ENCODE peak calls at places on chromosomes 6 and 20, in nine cellular contexts. One of them, this sample, is unnamed.

GRCh38 chr20:37479275-37479674 is 41.8 kb upstream of the NNAT start:
- DNase-seq in BJ: no peak
- DNase-seq in lower lobe of right lung: no peak
- DNase-seq in pancreas: no peak
- DNase-seq in HCT116: no peak
- DNase-seq in right lobe of liver: no peak
- DNase-seq in ovary: no peak
- DNase-seq in mucosa of descending colon: no peak
- DNase-seq in fibroblast of lung: no peak
- DNase-seq in this sample: no peak

GRCh38 chr6:146246028-146246427 is 217.2 kb downstream of the GRM1 start:
- DNase-seq in HCT116: no peak
- DNase-seq in fibroblast of lung: no peak
- DNase-seq in lower lobe of right lung: no peak
- DNase-seq in BJ: no peak
- DNase-seq in pancreas: no peak
- DNase-seq in ovary: no peak
- DNase-seq in mucosa of descending colon: no peak
- DNase-seq in right lobe of liver: no peak
- DNase-seq in this sample: no peak

GRCh38 chr6:164569503-164569902 is 739.9 kb downstream of the C6orf118 start:
- DNase-seq in BJ: no peak
- DNase-seq in right lobe of liver: no peak
- DNase-seq in pancreas: no peak
- DNase-seq in fibroblast of lung: no peak
- DNase-seq in HCT116: no peak
- DNase-seq in lower lobe of right lung: no peak
- DNase-seq in mucosa of descending colon: no peak
- DNase-seq in ovary: no peak
- DNase-seq in this sample: no peak

GRCh38 chr20:63536241-63536977 is 767 bp downstream of the PTK6 start:
- DNase-seq in BJ: no peak
- DNase-seq in HCT116: no peak
- DNase-seq in lower lobe of right lung: no peak
- DNase-seq in fibroblast of lung: no peak
- DNase-seq in right lobe of liver: no peak
- DNase-seq in pancreas: peak
- DNase-seq in mucosa of descending colon: peak
- DNase-seq in ovary: no peak
- DNase-seq in this sample: peak

GRCh38 chr6:158321960-158322359 is 9.7 kb downstream of the TULP4 start:
- DNase-seq in ovary: no peak
- DNase-seq in fibroblast of lung: peak
- DNase-seq in right lobe of liver: no peak
- DNase-seq in HCT116: no peak
- DNase-seq in lower lobe of right lung: no peak
- DNase-seq in BJ: peak
- DNase-seq in mucosa of descending colon: no peak
- DNase-seq in pancreas: no peak
- DNase-seq in this sample: peak

GRCh38 chr6:138569554-138569953 is 70.3 kb upstream of the NHSL1 start:
- DNase-seq in ovary: no peak
- DNase-seq in pancreas: no peak
- DNase-seq in mucosa of descending colon: no peak
- DNase-seq in HCT116: no peak
- DNase-seq in BJ: no peak
- DNase-seq in right lobe of liver: no peak
- DNase-seq in fibroblast of lung: no peak
- DNase-seq in lower lobe of right lung: no peak
- DNase-seq in this sample: no peak

GRCh38 chr6:63430985-63431519 is 111.3 kb upstream of the LGSN start:
- DNase-seq in fibroblast of lung: no peak
- DNase-seq in right lobe of liver: no peak
- DNase-seq in ovary: no peak
- DNase-seq in pancreas: no peak
- DNase-seq in mucosa of descending colon: no peak
- DNase-seq in HCT116: no peak
- DNase-seq in BJ: no peak
- DNase-seq in lower lobe of right lung: no peak
- DNase-seq in this sample: no peak

GRCh38 chr6:19879663-19880062 is 42.5 kb downstream of the ID4 start:
- DNase-seq in HCT116: no peak
- DNase-seq in mucosa of descending colon: no peak
- DNase-seq in right lobe of liver: no peak
- DNase-seq in pancreas: no peak
- DNase-seq in fibroblast of lung: no peak
- DNase-seq in lower lobe of right lung: no peak
- DNase-seq in ovary: no peak
- DNase-seq in BJ: no peak
- DNase-seq in this sample: no peak

GRCh38 chr20:32763202-32763999 is 1.2 kb downstream of the DNMT3B start:
- DNase-seq in mucosa of descending colon: no peak
- DNase-seq in BJ: no peak
- DNase-seq in right lobe of liver: no peak
- DNase-seq in ovary: no peak
- DNase-seq in pancreas: peak
- DNase-seq in lower lobe of right lung: no peak
- DNase-seq in HCT116: no peak
- DNase-seq in fibroblast of lung: no peak
- DNase-seq in this sample: no peak

GRCh38 chr6:36755435-36756348 is 58.1 kb downstream of the RAB44 start:
- DNase-seq in BJ: no peak
- DNase-seq in HCT116: no peak
- DNase-seq in ovary: no peak
- DNase-seq in mucosa of descending colon: no peak
- DNase-seq in pancreas: no peak
- DNase-seq in fibroblast of lung: peak
- DNase-seq in right lobe of liver: no peak
- DNase-seq in lower lobe of right lung: no peak
- DNase-seq in this sample: peak

DNA sequence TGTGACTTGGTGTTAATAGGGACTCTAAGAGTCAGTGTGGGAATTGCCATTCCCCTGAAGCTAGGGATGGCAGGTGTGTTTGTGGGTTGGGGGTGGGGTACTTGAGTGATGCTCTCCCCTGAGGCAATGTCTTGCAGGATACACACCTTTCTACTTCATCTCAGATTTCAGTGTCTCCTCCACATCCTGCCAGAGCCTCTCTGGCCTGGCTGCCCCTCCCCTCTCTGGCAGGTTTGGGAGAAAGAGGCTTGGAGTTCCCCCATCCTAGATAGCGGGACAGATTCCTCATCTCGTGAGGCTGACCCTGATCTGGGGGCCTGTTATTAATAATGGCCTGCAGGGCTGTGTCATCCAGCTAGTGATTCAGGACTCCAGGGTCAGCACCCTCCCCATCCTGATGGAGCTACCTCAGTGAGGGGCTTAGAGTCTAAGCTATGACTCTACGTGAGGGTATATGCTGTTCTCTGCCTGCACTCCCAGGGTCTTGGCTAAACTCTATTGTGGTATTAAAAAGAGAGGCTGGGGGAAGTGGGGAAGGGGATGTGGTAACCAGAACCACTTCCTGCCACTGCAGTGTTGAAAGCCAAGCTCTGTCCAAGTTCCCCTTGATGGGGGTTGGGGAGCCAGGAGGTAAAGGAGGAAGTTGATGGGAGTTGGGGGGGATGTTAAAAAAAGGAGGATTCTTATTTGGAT is 3.7 kb upstream of the MMP9 start:
- DNase-seq in BJ: no peak
- DNase-seq in fibroblast of lung: no peak
- DNase-seq in HCT116: no peak
- DNase-seq in mucosa of descending colon: no peak
- DNase-seq in ovary: no peak
- DNase-seq in right lobe of liver: no peak
- DNase-seq in lower lobe of right lung: no peak
- DNase-seq in pancreas: no peak
- DNase-seq in this sample: no peak
- H3K4me3 ChIP-seq in BJ: no peak
- H3K4me3 ChIP-seq in fibroblast of lung: no peak
- H3K4me3 ChIP-seq in HCT116: no peak
- H3K4me3 ChIP-seq in mucosa of descending colon: no peak
- H3K4me3 ChIP-seq in ovary: no peak
- H3K4me3 ChIP-seq in right lobe of liver: no peak
- H3K4me3 ChIP-seq in lower lobe of right lung: no peak
- H3K4me3 ChIP-seq in pancreas: no peak
- H3K4me3 ChIP-seq in this sample: no peak

GRCh38 chr6:6503186-6503585 is 85.3 kb upstream of the LY86 start:
- DNase-seq in mucosa of descending colon: no peak
- DNase-seq in pancreas: no peak
- DNase-seq in right lobe of liver: no peak
- DNase-seq in HCT116: no peak
- DNase-seq in BJ: no peak
- DNase-seq in fibroblast of lung: no peak
- DNase-seq in ovary: no peak
- DNase-seq in lower lobe of right lung: no peak
- DNase-seq in this sample: no peak

GRCh38 chr6:6508603-6509002 is 79.9 kb upstream of the LY86 start:
- DNase-seq in HCT116: no peak
- DNase-seq in fibroblast of lung: no peak
- DNase-seq in ovary: no peak
- DNase-seq in lower lobe of right lung: no peak
- DNase-seq in BJ: no peak
- DNase-seq in right lobe of liver: no peak
- DNase-seq in pancreas: no peak
- DNase-seq in mucosa of descending colon: no peak
- DNase-seq in this sample: no peak

GRCh38 chr6:6509304-6509703 is 79.2 kb upstream of the LY86 start:
- DNase-seq in mucosa of descending colon: no peak
- DNase-seq in ovary: no peak
- DNase-seq in fibroblast of lung: no peak
- DNase-seq in right lobe of liver: no peak
- DNase-seq in lower lobe of right lung: no peak
- DNase-seq in HCT116: no peak
- DNase-seq in pancreas: no peak
- DNase-seq in BJ: no peak
- DNase-seq in this sample: no peak

DNA sequence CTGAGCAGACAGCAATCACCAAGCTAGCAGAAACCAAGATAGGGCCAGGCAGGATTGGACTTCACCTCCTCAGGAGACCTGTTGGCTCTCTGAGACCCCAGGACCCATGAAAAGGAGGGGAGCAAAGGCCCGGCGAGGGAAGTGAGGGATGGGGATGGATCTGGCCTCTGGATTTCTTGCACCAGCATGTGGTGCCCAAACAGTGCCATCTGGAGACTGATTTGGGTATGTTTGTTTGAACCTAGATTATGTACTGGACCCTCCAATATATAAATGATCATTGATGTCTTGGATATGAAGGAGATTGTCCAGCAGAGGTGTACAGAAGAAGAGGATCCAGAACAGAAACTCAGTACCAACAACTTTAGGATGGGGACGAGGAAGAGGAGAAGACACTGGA is 83.4 kb upstream of the LY86 start:
- DNase-seq in lower lobe of right lung: no peak
- DNase-seq in fibroblast of lung: no peak
- DNase-seq in pancreas: no peak
- DNase-seq in BJ: no peak
- DNase-seq in HCT116: no peak
- DNase-seq in ovary: no peak
- DNase-seq in right lobe of liver: no peak
- DNase-seq in mucosa of descending colon: no peak
- DNase-seq in this sample: no peak
- TF ChIP-seq CTCF in lower lobe of right lung: no peak
- TF ChIP-seq CTCF in fibroblast of lung: no peak
- TF ChIP-seq CTCF in pancreas: no peak
- TF ChIP-seq CTCF in BJ: no peak
- TF ChIP-seq CTCF in HCT116: no peak
- TF ChIP-seq CTCF in ovary: no peak
- TF ChIP-seq CTCF in right lobe of liver: no peak
- TF ChIP-seq CTCF in mucosa of descending colon: no peak
- TF ChIP-seq CTCF in this sample: no peak

GRCh38 chr6:132089173-132089572 is 138.0 kb upstream of the CCN2 start:
- DNase-seq in BJ: no peak
- DNase-seq in HCT116: no peak
- DNase-seq in lower lobe of right lung: no peak
- DNase-seq in mucosa of descending colon: no peak
- DNase-seq in pancreas: no peak
- DNase-seq in right lobe of liver: no peak
- DNase-seq in fibroblast of lung: no peak
- DNase-seq in ovary: no peak
- DNase-seq in this sample: no peak
- H3K4me3 ChIP-seq in BJ: no peak
- H3K4me3 ChIP-seq in HCT116: no peak
- H3K4me3 ChIP-seq in lower lobe of right lung: no peak
- H3K4me3 ChIP-seq in mucosa of descending colon: no peak
- H3K4me3 ChIP-seq in pancreas: no peak
- H3K4me3 ChIP-seq in right lobe of liver: no peak
- H3K4me3 ChIP-seq in fibroblast of lung: no peak
- H3K4me3 ChIP-seq in ovary: no peak
- H3K4me3 ChIP-seq in this sample: no peak

DNA sequence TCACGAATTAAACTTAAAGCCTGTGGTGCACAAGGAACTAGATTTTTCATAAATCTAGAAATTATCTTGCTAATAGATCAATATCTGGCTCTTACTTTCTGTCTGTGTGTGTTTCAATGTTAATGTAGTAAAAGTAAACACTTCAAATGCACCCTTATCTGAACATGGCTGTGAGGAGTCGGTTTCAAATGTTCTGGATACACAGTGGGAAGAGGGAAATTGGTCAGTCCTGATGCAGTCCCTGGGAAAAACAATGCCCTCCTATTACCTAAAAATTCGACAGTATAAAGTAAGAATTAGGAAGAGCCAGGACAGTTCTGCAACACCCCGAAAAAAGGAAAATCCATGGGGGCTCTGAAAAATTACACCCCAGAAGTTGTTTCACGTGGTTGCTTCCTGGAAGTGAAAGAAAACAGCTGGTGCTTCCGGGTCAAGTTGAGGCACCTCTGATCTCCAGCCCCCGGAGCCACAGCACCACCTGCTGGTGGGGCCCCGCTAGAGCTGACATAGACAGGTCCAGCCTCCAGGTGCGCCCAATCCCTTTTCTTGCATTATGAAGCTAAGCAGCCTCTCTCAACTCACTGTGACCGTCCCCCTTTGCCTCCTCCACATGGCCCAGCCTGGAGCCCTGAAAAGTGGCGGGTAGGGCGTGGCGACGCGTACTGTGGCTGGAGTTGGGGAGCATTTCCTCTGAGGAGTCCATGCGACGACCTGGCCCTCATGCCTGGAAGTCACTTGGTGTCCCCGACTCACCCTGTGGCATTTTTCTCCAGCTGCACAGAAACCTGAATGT is 8.3 kb downstream of the SEMG2 start:
- DNase-seq in fibroblast of lung: no peak
- DNase-seq in mucosa of descending colon: peak
- DNase-seq in BJ: no peak
- DNase-seq in right lobe of liver: no peak
- DNase-seq in ovary: no peak
- DNase-seq in HCT116: peak
- DNase-seq in lower lobe of right lung: peak
- DNase-seq in pancreas: peak
- DNase-seq in this sample: no peak
- TF ChIP-seq CTCF in fibroblast of lung: no peak
- TF ChIP-seq CTCF in mucosa of descending colon: peak
- TF ChIP-seq CTCF in BJ: peak
- TF ChIP-seq CTCF in right lobe of liver: peak
- TF ChIP-seq CTCF in ovary: no peak
- TF ChIP-seq CTCF in HCT116: peak
- TF ChIP-seq CTCF in lower lobe of right lung: peak
- TF ChIP-seq CTCF in pancreas: peak
- TF ChIP-seq CTCF in this sample: peak